ENCODE peak calls at places on chromosomes 16 and 17, in seven cellular contexts. One of them, this sample, is unnamed.

GRCh38 chr16:77971306-77972131 is 50.8 kb upstream of the CLEC3A start:
- DNase-seq in head of caudate nucleus: peak; percentile 82
- DNase-seq in T follicular helper cell: peak; percentile 56
- DNase-seq in prostate gland: peak; percentile 78
- DNase-seq in CMK: peak; percentile 46
- DNase-seq in fibroblast of lung: peak; percentile 61
- DNase-seq in IMR-90: peak; percentile 75
- DNase-seq in this sample: peak; percentile 67

GRCh38 chr17:82926081-82926480 is 86.3 kb upstream of the ZNF750 start:
- DNase-seq in head of caudate nucleus: no peak
- DNase-seq in T follicular helper cell: no peak
- DNase-seq in prostate gland: no peak
- DNase-seq in CMK: no peak
- DNase-seq in fibroblast of lung: no peak
- DNase-seq in IMR-90: no peak
- DNase-seq in this sample: no peak

GRCh38 chr16:57435838-57436237 is 11.3 kb downstream of the CIAPIN1 start:
- DNase-seq in head of caudate nucleus: no peak
- DNase-seq in T follicular helper cell: no peak
- DNase-seq in prostate gland: no peak
- DNase-seq in CMK: no peak
- DNase-seq in fibroblast of lung: no peak
- DNase-seq in IMR-90: no peak
- DNase-seq in this sample: no peak

GRCh38 chr16:77853125-77853524 is 64.8 kb downstream of the VAT1L start:
- DNase-seq in head of caudate nucleus: no peak
- DNase-seq in T follicular helper cell: no peak
- DNase-seq in prostate gland: no peak
- DNase-seq in CMK: no peak
- DNase-seq in fibroblast of lung: no peak
- DNase-seq in IMR-90: no peak
- DNase-seq in this sample: no peak

GRCh38 chr17:13943859-13944258 is 125.4 kb upstream of the COX10 start:
- DNase-seq in head of caudate nucleus: no peak
- DNase-seq in T follicular helper cell: no peak
- DNase-seq in prostate gland: no peak
- DNase-seq in CMK: no peak
- DNase-seq in fibroblast of lung: no peak
- DNase-seq in IMR-90: no peak
- DNase-seq in this sample: no peak

GRCh38 chr17:64496348-64496785 is 487 bp downstream of the POLG2 start:
- DNase-seq in head of caudate nucleus: no peak
- DNase-seq in T follicular helper cell: no peak
- DNase-seq in prostate gland: no peak
- DNase-seq in CMK: no peak
- DNase-seq in fibroblast of lung: no peak
- DNase-seq in IMR-90: no peak
- DNase-seq in this sample: no peak

GRCh38 chr16:87249425-87249824 is 67.8 kb downstream of the C16orf95 start:
- DNase-seq in head of caudate nucleus: no peak
- DNase-seq in T follicular helper cell: no peak
- DNase-seq in prostate gland: no peak
- DNase-seq in CMK: no peak
- DNase-seq in fibroblast of lung: no peak
- DNase-seq in IMR-90: no peak
- DNase-seq in this sample: no peak

GRCh38 chr17:50917418-50917743 is 51.2 kb upstream of the TOB1 start:
- DNase-seq in head of caudate nucleus: peak; percentile 26
- DNase-seq in T follicular helper cell: no peak
- DNase-seq in prostate gland: no peak
- DNase-seq in CMK: no peak
- DNase-seq in fibroblast of lung: no peak
- DNase-seq in IMR-90: no peak
- DNase-seq in this sample: no peak

GRCh38 chr17:69047368-69048263 is 13.1 kb downstream of the ABCA9 start:
- DNase-seq in head of caudate nucleus: no peak
- DNase-seq in T follicular helper cell: no peak
- DNase-seq in prostate gland: no peak
- DNase-seq in CMK: peak; percentile 52
- DNase-seq in fibroblast of lung: peak; percentile 91
- DNase-seq in IMR-90: peak; percentile 75
- DNase-seq in this sample: peak; percentile 35

GRCh38 chr16:70778901-70779309 is 22.1 kb downstream of the VAC14 start:
- DNase-seq in head of caudate nucleus: no peak
- DNase-seq in T follicular helper cell: no peak
- DNase-seq in prostate gland: peak; percentile 35
- DNase-seq in CMK: no peak
- DNase-seq in fibroblast of lung: peak; percentile 75
- DNase-seq in IMR-90: peak; percentile 92
- DNase-seq in this sample: no peak

GRCh38 chr17:82751171-82751570 is 694 bp upstream of the TBCD start:
- DNase-seq in head of caudate nucleus: no peak
- DNase-seq in T follicular helper cell: no peak
- DNase-seq in prostate gland: no peak
- DNase-seq in CMK: peak; percentile 61
- DNase-seq in fibroblast of lung: peak; percentile 37
- DNase-seq in IMR-90: no peak
- DNase-seq in this sample: no peak

GRCh38 chr17:43601280-43602050 is 55.3 kb upstream of the ETV4 start:
- DNase-seq in head of caudate nucleus: no peak
- DNase-seq in T follicular helper cell: no peak
- DNase-seq in prostate gland: peak; percentile 25
- DNase-seq in CMK: no peak
- DNase-seq in fibroblast of lung: peak; percentile 70
- DNase-seq in IMR-90: peak; percentile 51
- DNase-seq in this sample: no peak

GRCh38 chr17:64634217-64634616 is 27.9 kb downstream of the SMURF2 start:
- DNase-seq in head of caudate nucleus: no peak
- DNase-seq in T follicular helper cell: no peak
- DNase-seq in prostate gland: no peak
- DNase-seq in CMK: no peak
- DNase-seq in fibroblast of lung: no peak
- DNase-seq in IMR-90: no peak
- DNase-seq in this sample: no peak

GRCh38 chr17:40121191-40121885 is 433 bp upstream of the MSL1 start:
- DNase-seq in head of caudate nucleus: peak; percentile 59
- DNase-seq in T follicular helper cell: no peak
- DNase-seq in prostate gland: no peak
- DNase-seq in CMK: no peak
- DNase-seq in fibroblast of lung: peak; percentile 51
- DNase-seq in IMR-90: peak; percentile 49
- DNase-seq in this sample: no peak

GRCh38 chr16:15559176-15559575 is 83.8 kb downstream of the MARF1 start:
- DNase-seq in head of caudate nucleus: no peak
- DNase-seq in T follicular helper cell: no peak
- DNase-seq in prostate gland: no peak
- DNase-seq in CMK: no peak
- DNase-seq in fibroblast of lung: no peak
- DNase-seq in IMR-90: no peak
- DNase-seq in this sample: no peak

GRCh38 chr17:13031718-13032350 is 14.0 kb upstream of the ELAC2 start:
- DNase-seq in head of caudate nucleus: no peak
- DNase-seq in T follicular helper cell: peak; percentile 31
- DNase-seq in prostate gland: no peak
- DNase-seq in CMK: peak; percentile 38
- DNase-seq in fibroblast of lung: peak; percentile 20
- DNase-seq in IMR-90: peak; percentile 47
- DNase-seq in this sample: peak; percentile 23

GRCh38 chr17:73902416-73903181 is 258.4 kb upstream of the SDK2 start:
- DNase-seq in head of caudate nucleus: no peak
- DNase-seq in T follicular helper cell: no peak
- DNase-seq in prostate gland: no peak
- DNase-seq in CMK: no peak
- DNase-seq in fibroblast of lung: no peak
- DNase-seq in IMR-90: no peak
- DNase-seq in this sample: no peak

GRCh38 chr17:1398028-1398427 is 2.0 kb downstream of the YWHAE start:
- DNase-seq in head of caudate nucleus: no peak
- DNase-seq in T follicular helper cell: no peak
- DNase-seq in prostate gland: no peak
- DNase-seq in CMK: no peak
- DNase-seq in fibroblast of lung: no peak
- DNase-seq in IMR-90: peak; percentile 54
- DNase-seq in this sample: no peak

GRCh38 chr17:17070931-17071330 is 28.7 kb downstream of the MPRIP start:
- DNase-seq in head of caudate nucleus: no peak
- DNase-seq in T follicular helper cell: no peak
- DNase-seq in prostate gland: no peak
- DNase-seq in CMK: no peak
- DNase-seq in fibroblast of lung: no peak
- DNase-seq in IMR-90: no peak
- DNase-seq in this sample: no peak

GRCh38 chr17:68461589-68461988 is 4.3 kb upstream of the WIPI1 start:
- DNase-seq in head of caudate nucleus: no peak
- DNase-seq in T follicular helper cell: no peak
- DNase-seq in prostate gland: no peak
- DNase-seq in CMK: no peak
- DNase-seq in fibroblast of lung: no peak
- DNase-seq in IMR-90: no peak
- DNase-seq in this sample: no peak

GRCh38 chr17:38910325-38910724 is 15.1 kb upstream of the LASP1NB start:
- DNase-seq in head of caudate nucleus: no peak
- DNase-seq in T follicular helper cell: no peak
- DNase-seq in prostate gland: no peak
- DNase-seq in CMK: no peak
- DNase-seq in fibroblast of lung: no peak
- DNase-seq in IMR-90: no peak
- DNase-seq in this sample: no peak

GRCh38 chr17:58991718-58992331 is 114.9 kb downstream of the TRIM37 start:
- DNase-seq in head of caudate nucleus: no peak
- DNase-seq in T follicular helper cell: no peak
- DNase-seq in prostate gland: no peak
- DNase-seq in CMK: no peak
- DNase-seq in fibroblast of lung: peak; percentile 87
- DNase-seq in IMR-90: peak; percentile 63
- DNase-seq in this sample: no peak

GRCh38 chr16:65312071-65312470 is 190.2 kb upstream of the CDH11 start:
- DNase-seq in head of caudate nucleus: no peak
- DNase-seq in T follicular helper cell: no peak
- DNase-seq in prostate gland: no peak
- DNase-seq in CMK: no peak
- DNase-seq in fibroblast of lung: peak; percentile 75
- DNase-seq in IMR-90: peak; percentile 68
- DNase-seq in this sample: no peak

This sample was measured in HL-60.